ENCODE peak calls at places on chromosomes 16 and 17, in eight cellular contexts. One of them, this sample, is unnamed.

GRCh38 chr17:77601054-77601979 is 357.2 kb upstream of the TNRC6C start:
- DNase-seq in nucleus accumbens: no peak
- DNase-seq in H54: no peak
- DNase-seq in caudate nucleus: no peak
- DNase-seq in non-pigmented ciliary epithelial cell: no peak
- DNase-seq in adipocyte: no peak
- DNase-seq in GM04503: no peak
- DNase-seq in iris pigment epithelial cell: no peak
- DNase-seq in this sample: no peak

GRCh38 chr17:6147054-6147453 is 76.9 kb downstream of the WSCD1 start:
- DNase-seq in H54: no peak
- DNase-seq in GM04503: no peak
- DNase-seq in caudate nucleus: no peak
- DNase-seq in adipocyte: no peak
- DNase-seq in non-pigmented ciliary epithelial cell: no peak
- DNase-seq in nucleus accumbens: no peak
- DNase-seq in iris pigment epithelial cell: no peak
- DNase-seq in this sample: no peak

GRCh38 chr17:8122391-8122922 is 1.4 kb downstream of the HES7 start:
- DNase-seq in iris pigment epithelial cell: peak
- DNase-seq in caudate nucleus: no peak
- DNase-seq in H54: no peak
- DNase-seq in nucleus accumbens: no peak
- DNase-seq in adipocyte: peak
- DNase-seq in GM04503: no peak
- DNase-seq in non-pigmented ciliary epithelial cell: no peak
- DNase-seq in this sample: no peak

GRCh38 chr16:72493681-72494415 is 321.9 kb upstream of the PMFBP1 start:
- DNase-seq in H54: no peak
- DNase-seq in adipocyte: peak
- DNase-seq in iris pigment epithelial cell: peak
- DNase-seq in nucleus accumbens: no peak
- DNase-seq in GM04503: peak
- DNase-seq in non-pigmented ciliary epithelial cell: no peak
- DNase-seq in caudate nucleus: no peak
- DNase-seq in this sample: no peak

GRCh38 chr16:29148867-29149272 is 164.0 kb downstream of the LAT start:
- DNase-seq in GM04503: no peak
- DNase-seq in iris pigment epithelial cell: no peak
- DNase-seq in H54: no peak
- DNase-seq in caudate nucleus: no peak
- DNase-seq in adipocyte: no peak
- DNase-seq in non-pigmented ciliary epithelial cell: no peak
- DNase-seq in nucleus accumbens: no peak
- DNase-seq in this sample: peak

GRCh38 chr17:51035436-51035835 is 85.2 kb downstream of the SPAG9 start:
- DNase-seq in non-pigmented ciliary epithelial cell: peak
- DNase-seq in H54: no peak
- DNase-seq in caudate nucleus: no peak
- DNase-seq in iris pigment epithelial cell: peak
- DNase-seq in nucleus accumbens: peak
- DNase-seq in adipocyte: peak
- DNase-seq in GM04503: peak
- DNase-seq in this sample: no peak

GRCh38 chr16:67173808-67174705 is 3.7 kb downstream of the NOL3 start:
- DNase-seq in nucleus accumbens: peak
- DNase-seq in caudate nucleus: peak
- DNase-seq in GM04503: peak
- DNase-seq in non-pigmented ciliary epithelial cell: no peak
- DNase-seq in adipocyte: peak
- DNase-seq in iris pigment epithelial cell: peak
- DNase-seq in H54: peak
- DNase-seq in this sample: peak

GRCh38 chr16:49455181-49455990 is 81.8 kb downstream of the C16orf78 start:
- DNase-seq in GM04503: no peak
- DNase-seq in iris pigment epithelial cell: no peak
- DNase-seq in H54: no peak
- DNase-seq in nucleus accumbens: no peak
- DNase-seq in adipocyte: no peak
- DNase-seq in non-pigmented ciliary epithelial cell: no peak
- DNase-seq in caudate nucleus: no peak
- DNase-seq in this sample: no peak

GRCh38 chr17:5558815-5559785 is 25.2 kb downstream of the NLRP1 start:
- DNase-seq in non-pigmented ciliary epithelial cell: no peak
- DNase-seq in nucleus accumbens: no peak
- DNase-seq in caudate nucleus: no peak
- DNase-seq in adipocyte: no peak
- DNase-seq in iris pigment epithelial cell: no peak
- DNase-seq in GM04503: no peak
- DNase-seq in H54: no peak
- DNase-seq in this sample: no peak